ENCODE peak calls at places on chromosome 20, in nine cellular contexts. F, K, C, J, T, Q, U, H and A are unnamed samples.

GRCh38 chr20:48191200-48191599 is 405.9 kb upstream of the SULF2 start:
- DNase-seq in F (no peak), K (no peak), C (peak; percentile 11), J (peak; percentile 42), T (no peak), Q (no peak), U (no peak), H (peak; percentile 16), A (no peak)

GRCh38 chr20:10761232-10761631 is 87.4 kb upstream of the JAG1 start:
- DNase-seq in F (no peak), K (no peak), C (peak; percentile 93), J (peak; percentile 85), T (no peak), Q (no peak), U (no peak), H (no peak), A (no peak)

GRCh38 chr20:11469795-11470495 is 447.7 kb upstream of the BTBD3 start:
- DNase-seq in F (no peak), K (no peak), C (no peak), J (peak; percentile 23), T (no peak), Q (no peak), U (no peak), H (no peak), A (no peak)

GRCh38 chr20:50874111-50874757 is 57.0 kb downstream of the ADNP start:
- DNase-seq in F (no peak), K (no peak), C (no peak), J (no peak), T (no peak), Q (no peak), U (no peak), H (no peak), A (no peak)

GRCh38 chr20:61907081-61907891 is 158.4 kb downstream of the TAF4 start:
- DNase-seq in F (no peak), K (no peak), C (no peak), J (no peak), T (no peak), Q (no peak), U (no peak), H (no peak), A (no peak)

GRCh38 chr20:48697845-48698491 is 129.8 kb downstream of the PREX1 start:
- DNase-seq in F (peak; percentile 87), K (no peak), C (peak; percentile 67), J (peak; percentile 94), T (no peak), Q (no peak), U (no peak), H (peak; percentile 67), A (peak; percentile 88)

GRCh38 chr20:54064939-54065338 is 5.5 kb downstream of the BCAS1 start:
- DNase-seq in F (no peak), K (no peak), C (no peak), J (no peak), T (no peak), Q (no peak), U (no peak), H (no peak), A (no peak)

GRCh38 chr20:36538026-36538764 is 3.1 kb upstream of the MYL9 start:
- DNase-seq in F (no peak), K (no peak), C (peak; percentile 80), J (peak; percentile 65), T (no peak), Q (no peak), U (no peak), H (no peak), A (no peak)

GRCh38 chr20:12331236-12331635 is 413.5 kb downstream of the BTBD3 start:
- DNase-seq in F (no peak), K (no peak), C (no peak), J (no peak), T (no peak), Q (no peak), U (no peak), H (no peak), A (peak; percentile 9)

GRCh38 chr20:19617256-19617655 is 140.8 kb upstream of the RIN2 start:
- DNase-seq in F (no peak), K (no peak), C (no peak), J (no peak), T (no peak), Q (no peak), U (no peak), H (no peak), A (no peak)

GRCh38 chr20:57573893-57574292 is 13.0 kb downstream of the PCK1 start:
- DNase-seq in F (no peak), K (peak; percentile 65), C (no peak), J (no peak), T (no peak), Q (no peak), U (no peak), H (no peak), A (no peak)

GRCh38 chr20:37389844-37390275 is 43.9 kb downstream of the SRC start:
- DNase-seq in F (no peak), K (no peak), C (no peak), J (no peak), T (no peak), Q (no peak), U (no peak), H (no peak), A (no peak)

GRCh38 chr20:63290677-63291472 is 2.1 kb upstream of the COL20A1 start:
- DNase-seq in F (peak; percentile 46), K (peak; percentile 87), C (peak; percentile 62), J (peak; percentile 38), T (peak; percentile 90), Q (peak; percentile 31), U (peak; percentile 47), H (peak; percentile 67), A (peak; percentile 24)

GRCh38 chr20:21102691-21103311 is 3.4 kb downstream of the LINC00237 start:
- DNase-seq in F (no peak), K (no peak), C (peak; percentile 25), J (peak; percentile 31), T (peak; percentile 73), Q (no peak), U (peak; percentile 42), H (peak; percentile 56), A (no peak)

GRCh38 chr20:23634044-23634801 is 3.5 kb downstream of the CST3 start:
- DNase-seq in F (no peak), K (no peak), C (no peak), J (no peak), T (no peak), Q (no peak), U (no peak), H (no peak), A (no peak)

GRCh38 chr20:35635652-35636051 is 20.0 kb downstream of the SPAG4 start:
- DNase-seq in F (no peak), K (no peak), C (no peak), J (peak; percentile 61), T (no peak), Q (no peak), U (no peak), H (no peak), A (no peak)

GRCh38 chr20:58911970-58912369 is 59.5 kb downstream of the GNAS start:
- DNase-seq in F (no peak), K (no peak), C (no peak), J (no peak), T (no peak), Q (no peak), U (no peak), H (no peak), A (no peak)

GRCh38 chr20:49794336-49795124 is 18.1 kb upstream of the SLC9A8 start:
- DNase-seq in F (no peak), K (no peak), C (no peak), J (peak; percentile 21), T (no peak), Q (no peak), U (no peak), H (peak; percentile 56), A (no peak)

GRCh38 chr20:54197621-54198604 is 10.0 kb upstream of the PFDN4 start:
- DNase-seq in F (no peak), K (no peak), C (no peak), J (peak; percentile 79), T (no peak), Q (no peak), U (peak; percentile 34), H (no peak), A (no peak)

GRCh38 chr20:3653921-3654320 is 9.3 kb downstream of the GFRA4 start:
- DNase-seq in F (peak; percentile 80), K (no peak), C (no peak), J (no peak), T (no peak), Q (no peak), U (no peak), H (no peak), A (no peak)

GRCh38 chr20:4910951-4911350 is 90.4 kb downstream of the SLC23A2 start:
- DNase-seq in F (no peak), K (no peak), C (no peak), J (no peak), T (no peak), Q (no peak), U (no peak), H (no peak), A (no peak)

GRCh38 chr20:13819885-13820645 is 35.2 kb downstream of the NDUFAF5 start:
- DNase-seq in F (peak; percentile 89), K (peak; percentile 35), C (peak; percentile 72), J (peak; percentile 59), T (peak; percentile 58), Q (peak; percentile 57), U (peak; percentile 63), H (peak; percentile 15), A (peak; percentile 49)

GRCh38 chr20:58565461-58566175 is 50.4 kb upstream of the APCDD1L start:
- DNase-seq in F (no peak), K (no peak), C (no peak), J (no peak), T (no peak), Q (no peak), U (no peak), H (no peak), A (no peak)

GRCh38 chr20:48682529-48683385 is 145.0 kb downstream of the PREX1 start:
- DNase-seq in F (peak; percentile 96), K (peak; percentile 68), C (peak; percentile 95), J (peak; percentile 99), T (no peak), Q (peak; percentile 97), U (no peak), H (peak; percentile 89), A (peak; percentile 98)

GRCh38 chr20:8305449-8305978 is 173.4 kb downstream of the PLCB1 start:
- DNase-seq in F (peak; percentile 29), K (peak; percentile 30), C (peak; percentile 66), J (peak; percentile 43), T (peak; percentile 54), Q (peak; percentile 70), U (peak; percentile 84), H (peak; percentile 67), A (peak; percentile 20)

GRCh38 chr20:11155156-11155805 is 481.5 kb upstream of the JAG1 start:
- DNase-seq in F (peak; percentile 5), K (no peak), C (peak; percentile 66), J (no peak), T (no peak), Q (no peak), U (no peak), H (no peak), A (peak; percentile 8)